ENCODE peak calls at places on chromosomes 13 and 19, in six cellular contexts. W is activated T-cell treated with anti-CD3 and anti-CD28 coated beads for 1 hour; J is hypothalamus; H is CD4-positive, alpha-beta T cell; A is cardiac muscle cell; O is PC-9. N is an unnamed sample.

GRCh38 chr19:48487944-48488343 is 18.8 kb downstream of the CYTH2 start:
- DNase-seq in W (no peak), O (peak; percentile 97), A (peak; percentile 48), H (no peak), J (no peak), N (peak; percentile 90)

GRCh38 chr19:49808762-49809154 is 4.3 kb downstream of the FUZ start:
- DNase-seq in O (peak; percentile 80), W (peak; percentile 89), A (peak; percentile 90), J (peak; percentile 80), H (peak; percentile 87), N (no peak)

GRCh38 chr13:105048685-105049084 is 1486.8 kb downstream of the EFNB2 start:
- DNase-seq in O (no peak), H (no peak), J (no peak), W (no peak), A (no peak), N (no peak)

GRCh38 chr13:101919541-101920306 is 467.2 kb downstream of the ITGBL1 start:
- DNase-seq in J (no peak), H (no peak), W (no peak), O (no peak), A (peak; percentile 11), N (no peak)

GRCh38 chr13:94710881-94711560 is 1.3 kb downstream of the SOX21 start:
- DNase-seq in O (no peak), H (no peak), W (no peak), J (peak; percentile 57), A (no peak), N (no peak)

GRCh38 chr13:34347784-34348573 is 530.0 kb downstream of the RFC3 start:
- DNase-seq in W (no peak), A (no peak), O (peak; percentile 25), H (no peak), J (no peak), N (no peak)

GRCh38 chr19:47176071-47176626 is 45.5 kb downstream of the SAE1 start:
- DNase-seq in A (peak; percentile 65), O (no peak), J (no peak), W (no peak), H (no peak), N (no peak)

GRCh38 chr19:4164262-4164661 is 10.8 kb downstream of the CREB3L3 start:
- DNase-seq in W (no peak), O (no peak), J (no peak), A (no peak), H (no peak), N (no peak)

GRCh38 chr13:21625366-21625765 is 21.4 kb upstream of the MICU2 start:
- DNase-seq in J (no peak), O (no peak), W (no peak), H (peak; percentile 11), A (peak; percentile 35), N (peak; percentile 59)